ENCODE peak calls at places on chromosomes 7 and 10, in seven cellular contexts. J is IMR-90; O is activated CD4-positive, CD25-positive, alpha-beta regulatory T cell; X is adrenal gland; K is spleen; Z is WTC11; C is A172. Y is an unnamed sample.

GRCh38 chr7:124856299-124856888 is 73.2 kb downstream of the POT1 start:
- DNase-seq in X (no peak), C (peak; percentile 19), K (no peak), O (no peak), J (peak; percentile 61), Z (no peak), Y (peak; percentile 59)

GRCh38 chr7:43039346-43039745 is 73.1 kb upstream of the HECW1 start:
- DNase-seq in C (no peak), Z (peak; percentile 63), J (no peak), X (no peak), K (no peak), O (no peak), Y (no peak)

GRCh38 chr7:88153378-88153777 is 66.5 kb downstream of the SRI start:
- DNase-seq in C (no peak), O (no peak), Z (no peak), X (no peak), J (no peak), K (no peak), Y (no peak)

GRCh38 chr7:138243430-138243829 is 167.2 kb downstream of the AKR1D1 start:
- DNase-seq in C (peak; percentile 58), J (no peak), O (no peak), K (no peak), X (no peak), Z (peak; percentile 70), Y (no peak)

GRCh38 chr7:42338231-42339222 is 101.5 kb upstream of the GLI3 start:
- DNase-seq in Z (no peak), C (no peak), K (no peak), X (no peak), J (peak; percentile 33), O (no peak), Y (no peak)

GRCh38 chr10:78375854-78376785 is 342.5 kb downstream of the RPS24 start:
- DNase-seq in C (no peak), X (no peak), Z (no peak), O (no peak), J (no peak), K (peak; percentile 63), Y (peak; percentile 31)

GRCh38 chr7:41164440-41164839 is 538.5 kb downstream of the INHBA start:
- DNase-seq in X (no peak), C (no peak), J (peak; percentile 58), Z (no peak), K (no peak), O (no peak), Y (no peak)

GRCh38 chr10:30818854-30819253 is 189.3 kb upstream of the LYZL2 start:
- DNase-seq in X (no peak), C (no peak), Z (no peak), J (no peak), K (peak; percentile 57), O (no peak), Y (no peak)

Y was measured in midbrain.